ENCODE peak calls at places on chromosomes 2 and 18, in ten cellular contexts. I is HFF-Myc, J is brain microvascular endothelial cell, A is stomach, E is CD14-positive monocyte, C is neural progenitor cell, G is WTC11, W is tibial artery, M is psoas muscle, O is IMR-90. H is an unnamed sample.

GRCh38 chr2:28423856-28424605 is 31.4 kb downstream of the FOSL2 start:
- DNase-seq in E (peak; percentile 77), I (no peak), M (no peak), J (peak; percentile 52), C (no peak), A (peak; percentile 45), O (peak; percentile 44), G (no peak), W (peak; percentile 65), H (no peak)

GRCh38 chr18:13159579-13159978 is 59.0 kb upstream of the LDLRAD4 start:
- DNase-seq in J (peak; percentile 64), C (peak; percentile 77), E (no peak), M (no peak), I (peak; percentile 47), W (no peak), O (peak; percentile 73), G (no peak), A (no peak), H (no peak)

GRCh38 chr2:61762292-61762691 is 91.6 kb downstream of the FAM161A start:
- DNase-seq in J (no peak), O (no peak), G (no peak), W (no peak), C (no peak), A (no peak), I (no peak), M (no peak), E (no peak), H (no peak)

GRCh38 chr18:50401888-50402287 is 27.0 kb downstream of the SKA1 start:
- DNase-seq in I (no peak), E (no peak), M (peak; percentile 54), W (no peak), O (peak; percentile 7), J (no peak), A (peak; percentile 76), C (peak; percentile 34), G (peak; percentile 77), H (no peak)

GRCh38 chr18:36006997-36007396 is 34.5 kb downstream of the RMP24 start:
- DNase-seq in O (no peak), M (no peak), J (no peak), A (no peak), E (no peak), W (no peak), G (no peak), I (no peak), C (no peak), H (no peak)

GRCh38 chr18:61831071-61831470 is 61.7 kb downstream of the RNF152 start:
- DNase-seq in G (no peak), E (no peak), I (no peak), J (peak; percentile 61), A (no peak), M (no peak), C (no peak), W (no peak), O (peak; percentile 53), H (no peak)

GRCh38 chr2:197191177-197191947 is 119.2 kb downstream of the ANKRD44 start:
- DNase-seq in G (no peak), A (no peak), I (no peak), J (no peak), O (peak; percentile 28), E (no peak), C (peak; percentile 60), M (no peak), W (no peak), H (no peak)

GRCh38 chr2:129708221-129708967 is 271.1 kb upstream of the RAB6C start:
- DNase-seq in A (no peak), G (no peak), E (no peak), W (no peak), C (no peak), I (no peak), O (no peak), M (no peak), J (no peak), H (no peak)

DNA sequence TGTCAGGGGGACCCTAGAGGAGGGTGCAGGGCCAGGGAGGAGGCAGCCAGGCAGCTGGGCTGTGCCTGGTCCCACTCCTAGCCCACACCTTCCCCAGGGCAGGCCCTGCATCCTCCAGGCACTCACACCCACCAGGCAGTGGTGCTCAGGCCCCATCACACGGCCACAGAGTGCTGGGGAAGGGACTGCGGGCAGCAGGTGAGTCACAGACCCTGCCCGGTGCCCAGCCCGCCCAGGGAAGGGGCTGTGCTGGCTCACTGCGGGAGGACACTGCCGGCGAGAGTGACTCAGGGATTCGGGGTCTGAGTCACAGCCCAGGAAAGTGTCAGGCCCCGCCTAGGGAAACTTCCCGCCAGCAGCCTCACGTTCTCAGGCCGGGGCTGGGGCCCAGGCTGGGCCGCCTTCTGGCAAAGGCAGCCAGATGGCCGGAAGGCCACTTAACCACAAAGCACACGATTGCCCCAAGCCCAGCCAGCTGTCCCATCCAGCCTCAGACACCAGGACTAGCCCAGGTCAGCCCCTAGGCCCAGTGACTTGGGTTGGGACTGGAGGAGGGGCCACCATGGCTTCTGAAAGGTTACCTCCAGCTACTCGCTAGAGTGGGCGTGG is 42.2 kb downstream of the BIN1 start:
- DNase-seq in M (peak; percentile 97), W (peak; percentile 97), J (peak; percentile 93), C (peak; percentile 63), E (peak; percentile 99), A (peak; percentile 85), G (peak; percentile 51), I (peak; percentile 88), O (peak; percentile 97), H (peak; percentile 87)
- TF ChIP-seq CTCF in M (no peak), W (peak; percentile 5), J (peak; percentile 57), C (no peak), E (peak; percentile 28), A (no peak), G (no peak), I (peak; percentile 12), O (peak; percentile 60), H (peak; percentile 23)

GRCh38 chr18:74040008-74040407 is 107.6 kb downstream of the FBXO15 start:
- DNase-seq in M (no peak), E (no peak), A (no peak), C (no peak), I (no peak), J (no peak), O (no peak), G (no peak), W (no peak), H (no peak)

GRCh38 chr18:74040459-74041332 is 106.9 kb downstream of the FBXO15 start:
- DNase-seq in M (no peak), W (no peak), J (no peak), E (no peak), G (peak; percentile 83), A (peak; percentile 57), I (peak; percentile 5), O (peak; percentile 11), C (peak; percentile 66), H (no peak)
- TF ChIP-seq CTCF in M (peak; percentile 14), W (no peak), J (peak; percentile 54), E (peak; percentile 70), G (peak; percentile 82), A (no peak), I (peak; percentile 76), O (peak; percentile 47), C (peak; percentile 75), H (peak; percentile 49)

GRCh38 chr2:193581807-193582206 is 1387.1 kb upstream of the TMEFF2 start:
- DNase-seq in O (no peak), E (no peak), M (no peak), J (no peak), G (no peak), A (no peak), C (no peak), W (no peak), I (no peak), H (no peak)

GRCh38 chr2:193580176-193580950 is 1385.6 kb upstream of the TMEFF2 start:
- DNase-seq in G (no peak), O (no peak), C (no peak), M (no peak), A (no peak), E (no peak), J (no peak), I (no peak), W (no peak), H (no peak)

GRCh38 chr2:193584001-193584400 is 1389.3 kb upstream of the TMEFF2 start:
- DNase-seq in W (no peak), C (peak; percentile 65), O (peak; percentile 0), G (peak; percentile 66), M (no peak), J (no peak), A (no peak), E (no peak), I (no peak), H (no peak)

DNA sequence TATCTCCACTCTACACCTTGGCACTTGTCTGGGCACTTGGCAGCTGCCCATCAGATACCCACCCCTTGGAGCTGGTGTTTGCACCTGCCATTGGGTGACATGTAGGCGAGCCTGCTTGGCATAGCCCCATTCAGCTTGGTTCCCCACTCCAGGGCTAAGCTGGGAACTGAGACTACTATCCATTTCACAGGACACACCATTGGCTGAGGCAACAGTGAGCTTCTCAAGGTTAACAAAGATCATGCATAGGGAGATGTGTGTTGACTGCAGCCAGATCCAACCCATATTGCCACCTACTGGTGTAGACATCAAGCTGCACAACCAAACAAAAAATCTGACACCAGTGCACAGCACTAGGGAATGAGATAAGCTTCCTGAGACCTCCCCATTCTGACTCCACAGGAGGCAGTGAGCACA is 1389.8 kb upstream of the TMEFF2 start:
- DNase-seq in O (peak; percentile 1), A (no peak), J (peak; percentile 11), E (no peak), W (no peak), C (peak; percentile 57), M (no peak), G (no peak), I (no peak), H (no peak)
- TF ChIP-seq CTCF in O (no peak), A (no peak), J (peak; percentile 72), E (peak; percentile 10), W (no peak), C (peak; percentile 57), M (no peak), G (peak; percentile 14), I (peak; percentile 8), H (no peak)

GRCh38 chr2:84649058-84649457 is 132.8 kb downstream of the DNAH6 start:
- DNase-seq in I (no peak), O (no peak), E (no peak), M (no peak), J (no peak), W (no peak), G (no peak), C (no peak), A (no peak), H (no peak)

GRCh38 chr2:84649487-84650142 is 133.3 kb downstream of the DNAH6 start:
- DNase-seq in E (no peak), I (no peak), O (no peak), C (no peak), M (no peak), G (no peak), W (no peak), J (no peak), A (no peak), H (no peak)

GRCh38 chr2:84654414-84654813 is 138.1 kb downstream of the DNAH6 start:
- DNase-seq in O (no peak), W (no peak), A (no peak), M (no peak), I (no peak), E (no peak), G (no peak), C (no peak), J (no peak), H (no peak)

GRCh38 chr2:84652430-84652829 is 136.1 kb downstream of the DNAH6 start:
- DNase-seq in I (no peak), M (no peak), W (no peak), O (no peak), G (no peak), A (no peak), J (no peak), E (no peak), C (no peak), H (no peak)

DNA sequence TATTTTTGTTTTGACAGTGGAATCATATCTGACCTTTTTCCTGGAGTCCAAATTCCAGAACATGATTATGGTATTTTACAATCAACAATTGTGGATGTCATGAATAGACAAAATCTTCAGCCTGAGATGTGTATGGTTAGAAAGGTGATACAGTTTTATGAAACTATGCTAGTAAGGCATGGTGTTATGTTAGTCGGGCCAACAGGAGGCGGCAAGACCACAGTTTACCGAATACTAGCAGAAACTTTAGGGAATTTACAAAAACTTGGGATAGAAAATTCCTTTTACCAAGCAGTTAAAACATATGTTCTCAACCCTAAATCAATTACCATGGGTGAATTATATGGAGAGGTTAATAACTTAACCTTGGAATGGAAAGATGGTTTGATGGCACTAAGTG is 137.0 kb downstream of the DNAH6 start:
- DNase-seq in A (no peak), M (no peak), G (no peak), C (no peak), O (peak; percentile 7), E (no peak), W (no peak), I (no peak), J (no peak), H (no peak)
- TF ChIP-seq CTCF in A (no peak), M (no peak), G (no peak), C (peak; percentile 10), O (peak; percentile 40), E (no peak), W (no peak), I (peak; percentile 9), J (no peak), H (peak; percentile 25)